ENCODE peak calls at places on chromosomes 13 and 19, in four cellular contexts. W, N, K and L are unnamed samples.

GRCh38 chr19:31639306-31639705 is 290.1 kb upstream of the TSHZ3 start:
- DNase-seq in W (no peak), N (no peak), K (peak), L (no peak)

GRCh38 chr13:61111529-61111928 is 304.1 kb downstream of the PCDH20 start:
- DNase-seq in W (no peak), N (no peak), K (no peak), L (no peak)

GRCh38 chr19:33654840-33655508 is 33.2 kb downstream of the CHST8 start:
- DNase-seq in W (no peak), N (peak), K (no peak), L (no peak)

GRCh38 chr13:113991191-113991669 is 17.4 kb upstream of the C13orf46 start:
- DNase-seq in W (no peak), N (no peak), K (no peak), L (peak)

GRCh38 chr13:40992678-40993077 is 26.4 kb downstream of the ELF1 start:
- DNase-seq in W (no peak), N (no peak), K (no peak), L (no peak)

GRCh38 chr19:34181111-34181864 is 9.0 kb downstream of the LSM14A start:
- DNase-seq in W (no peak), N (no peak), K (no peak), L (no peak)

GRCh38 chr13:111590796-111591195 is 270.4 kb downstream of the TEX29 start:
- DNase-seq in W (no peak), N (no peak), K (no peak), L (no peak)

GRCh38 chr19:33225458-33225925 is at the start of gene SLC7A10:
- DNase-seq in W (no peak), N (no peak), K (no peak), L (no peak)

GRCh38 chr19:1284979-1285736 is 515 bp upstream of the EFNA2 start:
- DNase-seq in W (no peak), N (peak), K (no peak), L (no peak)